ENCODE peak calls at places on chromosomes 13 and 19, in five cellular contexts. Y is spleen, V is tibial nerve, N is prostate gland, A is uterus. T is an unnamed sample.

GRCh38 chr19:12987190-12987589 is 8.1 kb upstream of the NFIX start:
- DNase-seq in Y (no peak), V (no peak), N (no peak), A (no peak), T (no peak)

GRCh38 chr13:112241288-112241687 is 134.9 kb upstream of the SPACA7 start:
- DNase-seq in Y (no peak), V (no peak), N (no peak), A (no peak), T (no peak)

GRCh38 chr19:22628401-22628800 is 5.7 kb upstream of the ZNF492 start:
- DNase-seq in Y (peak), V (no peak), N (no peak), A (no peak), T (no peak)

GRCh38 chr19:46859637-46860124 is 1.1 kb upstream of the ARHGAP35 start:
- DNase-seq in Y (no peak), V (peak), N (no peak), A (peak), T (no peak)

GRCh38 chr13:25943081-25943480 is 108.7 kb downstream of the SHISA2 start:
- DNase-seq in Y (no peak), V (no peak), N (no peak), A (no peak), T (no peak)

GRCh38 chr13:76822691-76823267 is 63.4 kb downstream of the KCTD12 start:
- DNase-seq in Y (no peak), V (no peak), N (no peak), A (no peak), T (no peak)

GRCh38 chr13:23723463-23723862 is 153.3 kb downstream of the TNFRSF19 start:
- DNase-seq in Y (no peak), V (no peak), N (no peak), A (peak), T (no peak)

GRCh38 chr13:67137044-67137735 is 92.9 kb downstream of the PCDH9 start:
- DNase-seq in Y (no peak), V (no peak), N (no peak), A (no peak), T (no peak)

GRCh38 chr19:29683009-29683408 is 17.7 kb downstream of the PLEKHF1 start:
- DNase-seq in Y (no peak), V (no peak), N (no peak), A (no peak), T (no peak)

GRCh38 chr13:111326981-111327642 is 6.7 kb downstream of the TEX29 start:
- DNase-seq in Y (peak), V (no peak), N (no peak), A (no peak), T (no peak)

GRCh38 chr13:31885994-31886393 is 145.6 kb upstream of the FRY start:
- DNase-seq in Y (no peak), V (no peak), N (no peak), A (no peak), T (no peak)

GRCh38 chr13:73171926-73172325 is 113.1 kb downstream of the KLF5 start:
- DNase-seq in Y (no peak), V (no peak), N (no peak), A (no peak), T (no peak)

GRCh38 chr19:2047449-2048103 is 3.5 kb downstream of the MKNK2 start:
- DNase-seq in Y (peak), V (no peak), N (no peak), A (peak), T (peak)

GRCh38 chr13:112444001-112444311 is 67.8 kb downstream of the SPACA7 start:
- DNase-seq in Y (peak), V (no peak), N (peak), A (no peak), T (peak)

GRCh38 chr19:15418112-15418587 is 638 bp downstream of the AKAP8L start:
- DNase-seq in Y (no peak), V (no peak), N (no peak), A (no peak), T (no peak)

GRCh38 chr13:30121666-30122065 is 185.7 kb downstream of the KATNAL1 start:
- DNase-seq in Y (no peak), V (no peak), N (no peak), A (no peak), T (no peak)

GRCh38 chr13:74325106-74325505 is 190.9 kb upstream of the KLF12 start:
- DNase-seq in Y (no peak), V (no peak), N (peak), A (peak), T (no peak)

DNA sequence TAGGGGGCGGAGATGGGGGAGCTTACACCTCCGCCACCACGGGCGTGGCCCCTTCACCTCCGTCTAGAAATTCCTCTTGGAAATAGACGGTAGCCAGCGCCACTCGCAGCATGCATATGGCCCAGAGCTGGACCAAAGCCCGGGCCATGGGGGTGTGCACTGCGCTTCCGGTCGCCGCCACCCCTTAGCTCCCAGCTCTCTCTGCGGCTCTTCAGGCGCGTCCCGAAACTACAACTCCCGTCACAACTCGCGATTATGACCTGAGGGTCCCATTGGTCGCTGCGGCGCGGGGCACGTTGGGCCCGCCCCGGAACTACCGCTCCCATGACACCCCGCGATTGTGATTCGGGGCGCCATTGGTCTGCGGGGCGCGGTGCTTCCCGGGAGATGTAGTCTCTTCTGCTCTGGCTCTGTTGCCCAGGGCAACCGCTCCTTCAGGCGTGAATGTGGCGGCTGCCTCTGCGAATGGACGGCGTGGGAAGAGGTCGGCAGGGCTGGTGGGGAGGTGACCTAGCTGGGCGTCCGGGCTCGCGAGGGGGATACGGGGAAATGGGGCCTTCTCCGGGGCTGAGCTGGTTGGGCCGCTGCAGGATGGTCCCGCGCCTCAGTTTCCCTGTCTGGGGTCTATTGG is at the start of the genes C19orf44 and CALR3:
- DNase-seq in Y (peak), V (peak), N (peak), A (peak), T (peak)
- TF ChIP-seq POLR2A in Y (no peak), V (peak), N (peak), A (peak), T (peak)

DNA sequence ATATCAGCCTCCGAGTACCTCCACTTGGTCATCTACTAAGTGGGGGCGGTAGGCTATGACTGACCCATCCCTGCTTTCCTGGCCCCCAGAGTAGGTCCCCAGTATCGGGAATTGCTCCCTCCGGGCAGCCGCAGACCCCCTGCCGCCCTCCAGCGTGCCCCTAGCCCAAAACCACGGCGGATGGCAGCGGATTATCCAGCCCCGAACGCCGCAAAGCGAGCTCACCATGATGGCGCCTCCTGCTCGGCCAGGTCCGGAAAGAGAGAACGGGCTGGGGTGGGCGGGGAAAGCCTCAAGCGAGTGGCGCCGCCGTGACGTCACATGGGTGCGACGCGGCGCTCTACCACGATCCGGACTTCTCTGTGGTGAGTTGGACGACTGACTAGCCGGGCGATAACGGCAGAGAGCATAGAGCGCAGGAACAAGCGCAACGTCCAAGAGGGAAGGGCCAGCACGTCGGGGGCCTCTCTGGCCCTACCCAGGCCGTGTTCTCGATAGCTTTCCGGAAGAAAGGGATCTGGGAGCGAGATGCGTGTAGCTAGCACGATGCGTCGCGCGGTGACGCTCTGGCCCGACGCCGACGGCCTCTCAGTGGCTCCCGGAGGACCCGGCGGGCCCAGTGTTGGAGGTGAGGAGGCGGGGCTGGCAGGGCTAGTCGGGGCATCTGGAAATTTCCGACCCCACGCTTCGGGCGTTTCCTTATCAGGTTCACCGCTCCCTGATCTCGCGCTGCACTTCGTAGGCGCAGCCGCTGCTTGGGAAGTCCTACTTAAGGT is at the start of the genes RPL18 and SPHK2:
- DNase-seq in Y (peak), V (peak), N (peak), A (peak), T (peak)
- TF ChIP-seq POLR2A in Y (peak), V (peak), N (peak), A (peak), T (peak)

DNA sequence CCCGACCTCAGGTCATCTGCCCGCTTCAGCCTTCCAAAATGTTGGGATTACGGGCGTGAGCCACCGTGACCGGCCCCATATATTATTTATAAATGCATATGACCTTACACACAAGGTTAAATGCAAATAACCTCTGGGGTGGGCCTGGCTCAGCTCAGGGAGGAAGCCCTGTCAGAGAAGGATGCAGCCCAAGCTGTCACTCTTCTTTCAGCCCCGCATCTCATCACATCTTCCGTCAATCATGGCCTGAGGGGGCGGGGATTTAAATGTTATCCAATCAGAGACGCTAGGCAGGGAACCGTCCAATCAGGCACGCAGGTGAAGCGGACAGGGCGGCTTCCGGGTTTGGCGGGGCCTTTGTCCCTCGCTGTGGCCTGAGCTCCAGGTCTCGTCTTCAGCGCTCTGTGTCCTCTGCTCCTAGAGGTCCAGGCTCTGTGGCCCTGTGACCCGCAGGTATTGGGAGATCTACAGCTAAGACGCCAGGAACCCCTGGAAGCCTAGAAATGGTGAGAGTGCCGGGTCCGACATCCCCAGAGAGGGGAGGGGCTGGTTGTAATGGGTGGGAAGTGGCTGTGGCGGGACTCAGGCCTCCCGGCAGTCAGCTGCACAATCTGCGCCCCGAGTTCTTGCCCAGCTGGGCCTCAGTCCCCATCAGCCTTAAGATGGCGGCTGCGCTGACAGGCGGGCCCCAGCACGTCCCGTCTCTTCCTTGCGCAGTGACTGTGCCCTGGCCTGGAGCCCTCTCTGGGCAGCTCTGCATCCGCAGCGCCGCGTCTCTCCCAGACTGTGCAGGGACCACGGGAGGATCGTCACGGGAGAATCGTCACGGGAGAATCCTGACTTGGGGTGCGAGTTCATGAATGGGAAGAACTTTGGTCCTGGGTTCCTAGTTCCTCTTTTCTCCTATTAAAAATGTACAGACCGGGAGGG is at the start of gene ZNF430:
- DNase-seq in Y (peak), V (peak), N (peak), A (peak), T (peak)
- TF ChIP-seq POLR2A in Y (peak), V (no peak), N (peak), A (peak), T (peak)

GRCh38 chr19:33039815-33040214 is 24.9 kb downstream of the RHPN2 start:
- DNase-seq in Y (no peak), V (no peak), N (no peak), A (no peak), T (no peak)

GRCh38 chr19:33035461-33035860 is 29.2 kb downstream of the RHPN2 start:
- DNase-seq in Y (no peak), V (no peak), N (no peak), A (no peak), T (no peak)

GRCh38 chr19:33040994-33041827 is 23.5 kb downstream of the RHPN2 start:
- DNase-seq in Y (no peak), V (no peak), N (no peak), A (no peak), T (no peak)

DNA sequence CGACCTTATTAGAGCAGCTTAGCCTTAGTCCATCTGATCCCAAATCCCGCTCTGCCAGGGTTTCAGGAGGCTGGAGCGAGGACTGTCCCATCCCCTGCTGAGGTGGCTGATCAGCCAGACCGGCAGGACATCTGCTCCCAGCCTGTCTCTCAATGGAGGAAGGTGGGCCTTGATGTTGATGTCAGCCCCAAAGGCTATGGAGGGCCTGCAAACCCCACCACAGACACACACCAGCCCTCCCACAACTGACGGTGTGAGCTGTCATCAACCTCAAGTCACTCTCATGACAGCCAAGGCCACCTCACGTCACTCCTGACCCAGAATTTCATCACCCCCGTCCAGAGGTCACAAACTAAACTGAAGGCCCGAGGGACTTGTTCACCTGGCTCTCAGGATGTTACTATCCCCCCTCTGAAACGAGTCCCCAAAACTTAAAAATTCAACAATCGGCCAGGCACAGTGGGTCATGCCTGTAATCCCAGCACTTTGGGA is 25.5 kb downstream of the RHPN2 start:
- DNase-seq in Y (no peak), V (no peak), N (no peak), A (no peak), T (no peak)
- TF ChIP-seq POLR2A in Y (no peak), V (no peak), N (no peak), A (no peak), T (no peak)

T was measured in erythroblast.